ENCODE peak calls at places on chromosome 10, in eight cellular contexts. X, U, D, S, F, H, Y and Q are unnamed samples.

GRCh38 chr10:128150045-128150493 is 23.8 kb upstream of the MKI67 start:
- DNase-seq in X (peak), U (peak), D (peak), S (peak), F (peak), H (peak), Y (peak), Q (peak)

GRCh38 chr10:65194131-65194530 is 1672.9 kb downstream of the REEP3 start:
- DNase-seq in X (no peak), U (no peak), D (peak), S (peak), F (no peak), H (no peak), Y (no peak), Q (no peak)

GRCh38 chr10:24465124-24465874 is 256.4 kb downstream of the KIAA1217 start:
- DNase-seq in X (no peak), U (no peak), D (peak), S (peak), F (peak), H (peak), Y (no peak), Q (no peak)

GRCh38 chr10:83908987-83909386 is 230.3 kb upstream of the GHITM start:
- DNase-seq in X (peak), U (no peak), D (no peak), S (no peak), F (no peak), H (no peak), Y (no peak), Q (no peak)

GRCh38 chr10:5038703-5039102 is 35.0 kb upstream of the AKR1C2 start:
- DNase-seq in X (no peak), U (no peak), D (no peak), S (no peak), F (no peak), H (peak), Y (no peak), Q (no peak)

GRCh38 chr10:24622781-24623301 is 100.8 kb downstream of the ARHGAP21 start:
- DNase-seq in X (no peak), U (no peak), D (no peak), S (peak), F (peak), H (no peak), Y (no peak), Q (no peak)

GRCh38 chr10:86755740-86756510 is 494 bp upstream of the BMPR1A start:
- DNase-seq in X (peak), U (peak), D (peak), S (peak), F (peak), H (peak), Y (peak), Q (peak)

GRCh38 chr10:69914373-69915268 is 112.9 kb downstream of the COL13A1 start:
- DNase-seq in X (peak), U (peak), D (peak), S (peak), F (peak), H (peak), Y (peak), Q (peak)

GRCh38 chr10:95377950-95378349 is 87.1 kb upstream of the PDLIM1 start:
- DNase-seq in X (no peak), U (no peak), D (no peak), S (no peak), F (no peak), H (no peak), Y (no peak), Q (no peak)

GRCh38 chr10:95697429-95697828 is 3.7 kb upstream of the TCTN3 start:
- DNase-seq in X (no peak), U (peak), D (no peak), S (no peak), F (no peak), H (no peak), Y (no peak), Q (no peak)

GRCh38 chr10:103507235-103508191 is 14.0 kb downstream of the NEURL1 start:
- DNase-seq in X (no peak), U (no peak), D (no peak), S (no peak), F (no peak), H (no peak), Y (no peak), Q (no peak)